ENCODE peak calls at places on chromosomes 13 and 19, in seven cellular contexts. M is H9, T is mesendoderm, C is IMR-90, X is neuronal stem cell, N is H1, L is mesenchymal stem cell. K is an unnamed sample.

GRCh38 chr13:50309872-50310594 is 294.8 kb downstream of the KCNRG start:
- DNase-seq in M (peak), T (peak), C (no peak), X (no peak), N (no peak), L (peak), K (no peak)

GRCh38 chr13:49560270-49561063 is 24.9 kb downstream of the RCBTB1 start:
- DNase-seq in M (no peak), T (peak), C (peak), X (no peak), N (no peak), L (peak), K (peak)

GRCh38 chr19:34482380-34483250 is 1.1 kb downstream of the WTIP start:
- DNase-seq in M (no peak), T (peak), C (peak), X (no peak), N (no peak), L (peak), K (no peak)

GRCh38 chr19:53553865-53554791 is 16.2 kb downstream of the ZNF331 start:
- DNase-seq in M (no peak), T (no peak), C (peak), X (no peak), N (no peak), L (no peak), K (peak)

GRCh38 chr19:15779756-15780476 is 7.5 kb upstream of the OR10H5 start:
- DNase-seq in M (no peak), T (no peak), C (no peak), X (no peak), N (no peak), L (no peak), K (no peak)

GRCh38 chr19:17797397-17798201 is 2.7 kb downstream of the B3GNT3 start:
- DNase-seq in M (no peak), T (no peak), C (no peak), X (no peak), N (no peak), L (peak), K (peak)

GRCh38 chr19:24054044-24054935 is 32.7 kb upstream of the ZNF254 start:
- DNase-seq in M (no peak), T (no peak), C (peak), X (no peak), N (no peak), L (peak), K (peak)

GRCh38 chr19:20776083-20777076 is at the start of gene ZNF66:
- DNase-seq in M (peak), T (peak), C (peak), X (peak), N (peak), L (peak), K (peak)

GRCh38 chr19:28290963-28291657 is 921.8 kb downstream of the UQCRFS1 start:
- DNase-seq in M (peak), T (peak), C (no peak), X (no peak), N (peak), L (no peak), K (no peak)

GRCh38 chr19:1941146-1942077 is at the start of gene CSNK1G2:
- DNase-seq in M (no peak), T (no peak), C (no peak), X (no peak), N (no peak), L (no peak), K (no peak)

GRCh38 chr13:67230774-67231480 is 791 bp upstream of the PCDH9 start:
- DNase-seq in M (peak), T (peak), C (peak), X (peak), N (peak), L (peak), K (no peak)

GRCh38 chr19:4112367-4112766 is 11.6 kb downstream of the MAP2K2 start:
- DNase-seq in M (no peak), T (no peak), C (no peak), X (no peak), N (no peak), L (no peak), K (no peak)

GRCh38 chr19:49746206-49746958 is 16.7 kb downstream of the TSKS start:
- DNase-seq in M (peak), T (peak), C (no peak), X (no peak), N (peak), L (no peak), K (peak)

GRCh38 chr13:94389544-94390351 is 89.7 kb downstream of the DCT start:
- DNase-seq in M (no peak), T (no peak), C (no peak), X (no peak), N (no peak), L (peak), K (no peak)

GRCh38 chr13:73222627-73223026 is 163.8 kb downstream of the KLF5 start:
- DNase-seq in M (no peak), T (no peak), C (no peak), X (no peak), N (no peak), L (no peak), K (no peak)

GRCh38 chr19:6233827-6234511 is 45.8 kb downstream of the MLLT1 start:
- DNase-seq in M (no peak), T (no peak), C (no peak), X (no peak), N (no peak), L (no peak), K (no peak)

GRCh38 chr19:31943305-31943704 is 402.1 kb upstream of the ZNF507 start:
- DNase-seq in M (no peak), T (peak), C (no peak), X (peak), N (no peak), L (no peak), K (no peak)

GRCh38 chr13:113291997-113292862 is 4.8 kb upstream of the LAMP1 start:
- DNase-seq in M (peak), T (no peak), C (peak), X (no peak), N (no peak), L (peak), K (no peak)

GRCh38 chr13:113283904-113284303 is 13.1 kb upstream of the LAMP1 start:
- DNase-seq in M (no peak), T (no peak), C (no peak), X (no peak), N (no peak), L (no peak), K (no peak)

GRCh38 chr13:113291129-113291528 is 5.9 kb upstream of the LAMP1 start:
- DNase-seq in M (no peak), T (no peak), C (no peak), X (no peak), N (no peak), L (no peak), K (no peak)

GRCh38 chr13:113288880-113289279 is 8.2 kb upstream of the LAMP1 start:
- DNase-seq in M (no peak), T (no peak), C (no peak), X (no peak), N (no peak), L (no peak), K (no peak)
- H3K18ac ChIP-seq in M (no peak), T (no peak), C (no peak), X (no peak), N (no peak), L (no peak), K (no peak)

DNA sequence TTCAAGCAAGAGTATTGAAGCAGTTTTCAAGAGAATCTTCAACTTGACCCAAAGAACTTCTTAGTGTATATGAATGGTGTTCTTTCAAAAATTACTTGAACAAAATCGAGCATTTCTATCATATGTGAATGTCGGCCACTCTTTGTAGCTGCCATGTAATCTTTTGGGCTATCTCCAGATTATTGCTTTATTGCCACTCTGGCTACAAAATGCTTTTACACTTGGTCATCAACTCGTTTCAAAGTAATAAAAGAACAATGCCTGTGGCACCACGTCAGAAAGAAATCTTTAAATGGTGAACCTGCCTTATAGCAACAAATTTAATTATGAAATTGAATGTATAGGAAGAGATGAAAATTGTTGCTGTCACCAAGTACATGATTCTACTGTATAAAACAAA is 834.5 kb downstream of the GPC5 start:
- DNase-seq in M (no peak), T (no peak), C (no peak), X (no peak), N (no peak), L (no peak), K (no peak)
- H2BK5ac ChIP-seq in M (no peak), T (no peak), C (no peak), X (no peak), N (no peak), L (no peak), K (no peak)

GRCh38 chr13:103388839-103389238 is 322.6 kb upstream of the SLC10A2 start:
- DNase-seq in M (no peak), T (peak), C (no peak), X (no peak), N (no peak), L (no peak), K (no peak)
- H3K18ac ChIP-seq in M (no peak), T (no peak), C (no peak), X (no peak), N (no peak), L (no peak), K (no peak)

DNA sequence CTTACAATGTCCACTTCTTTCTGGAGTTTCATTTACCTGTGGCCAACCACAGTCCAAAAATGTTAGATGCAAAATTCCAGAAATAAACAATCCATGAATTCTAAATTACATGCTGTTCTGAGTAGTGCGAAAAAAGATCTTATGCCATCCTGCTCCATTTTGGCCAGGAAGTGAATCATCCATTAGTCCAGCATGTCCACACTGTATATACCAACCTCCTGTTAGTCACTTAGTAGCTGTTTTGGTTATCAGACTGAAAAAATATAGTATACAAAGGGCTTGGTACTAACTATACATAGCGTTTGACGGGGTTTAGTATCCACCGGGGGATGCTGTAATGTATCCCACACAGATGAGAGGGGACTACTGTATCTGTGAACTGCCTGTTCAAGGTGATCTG is 618.0 kb upstream of the ARGLU1 start:
- DNase-seq in M (no peak), T (no peak), C (peak), X (no peak), N (no peak), L (peak), K (no peak)
- H2BK5ac ChIP-seq in M (no peak), T (no peak), C (peak), X (no peak), N (no peak), L (no peak), K (no peak)

DNA sequence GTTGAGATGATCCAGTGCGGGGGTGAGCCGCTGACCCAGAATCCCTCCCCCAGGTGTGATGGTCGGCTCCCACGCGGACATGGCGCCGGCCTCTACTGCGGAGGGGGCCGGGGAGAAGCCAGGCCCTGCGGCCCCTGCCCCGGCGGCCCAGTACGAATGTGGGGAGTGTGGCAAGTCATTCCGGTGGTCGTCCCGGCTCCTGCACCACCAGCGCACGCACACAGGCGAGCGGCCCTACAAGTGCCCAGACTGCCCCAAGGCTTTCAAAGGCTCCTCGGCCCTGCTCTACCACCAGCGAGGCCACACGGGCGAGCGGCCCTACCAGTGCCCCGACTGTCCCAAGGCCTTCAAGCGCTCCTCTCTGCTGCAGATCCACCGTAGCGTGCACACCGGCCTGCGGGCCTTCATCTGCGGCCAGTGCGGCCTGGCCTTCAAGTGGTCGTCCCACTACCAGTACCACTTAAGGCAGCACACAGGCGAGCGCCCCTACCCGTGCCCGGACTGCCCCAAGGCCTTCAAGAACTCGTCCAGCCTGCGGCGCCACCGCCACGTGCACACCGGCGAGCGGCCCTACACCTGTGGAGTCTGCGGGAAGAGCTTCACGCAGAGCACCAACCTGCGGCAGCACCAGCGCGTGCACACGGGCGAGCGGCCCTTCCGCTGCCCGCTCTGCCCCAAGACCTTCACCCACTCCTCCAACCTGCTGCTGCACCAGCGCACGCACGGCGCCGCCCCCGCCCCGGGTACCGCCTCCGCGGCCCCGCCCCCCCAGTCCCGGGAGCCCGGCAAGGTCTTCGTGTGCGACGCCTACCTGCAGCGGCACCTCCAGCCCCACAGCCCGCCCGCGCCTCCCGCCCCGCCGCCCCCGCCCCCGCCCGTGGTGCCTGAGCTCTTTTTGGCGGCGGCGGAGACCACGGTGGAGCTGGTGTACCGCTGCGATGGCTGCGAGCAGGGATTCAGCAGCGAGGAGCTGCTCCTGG is 3.5 kb upstream of the NAT14 start:
- DNase-seq in M (peak), T (peak), C (no peak), X (no peak), N (no peak), L (no peak), K (no peak)
- H3K18ac ChIP-seq in M (no peak), T (no peak), C (no peak), X (peak), N (peak), L (no peak), K (no peak)

GRCh38 chr13:35285677-35286076 is 190.8 kb downstream of the MAB21L1 start:
- DNase-seq in M (no peak), T (peak), C (no peak), X (no peak), N (no peak), L (no peak), K (peak)
- H2BK5ac ChIP-seq in M (no peak), T (no peak), C (no peak), X (no peak), N (no peak), L (no peak), K (no peak)